ENCODE peak calls at places on chromosomes 2 and 18, in six cellular contexts. T, K, I, C, N and W are unnamed samples.

GRCh38 chr2:111168528-111168929 is 47.8 kb downstream of the BCL2L11 start:
- DNase-seq in N (peak), T (peak), I (peak), C (peak), K (peak), W (no peak)

GRCh38 chr2:235049069-235049468 is 97.3 kb downstream of the SH3BP4 start:
- DNase-seq in I (no peak), N (no peak), C (no peak), T (no peak), K (no peak), W (no peak)

GRCh38 chr2:183541766-183542165 is 417.5 kb downstream of the NUP35 start:
- DNase-seq in T (peak), I (no peak), C (no peak), K (no peak), N (no peak), W (no peak)

GRCh38 chr18:79064228-79064627 is 5.0 kb upstream of the ATP9B start:
- DNase-seq in C (no peak), T (no peak), I (no peak), N (no peak), K (no peak), W (no peak)

GRCh38 chr2:12432985-12433640 is 283.6 kb upstream of the TRIB2 start:
- DNase-seq in T (no peak), N (no peak), I (peak), K (no peak), C (no peak), W (no peak)

GRCh38 chr2:98433363-98433964 is 11.2 kb upstream of the INPP4A start:
- DNase-seq in T (no peak), N (no peak), K (no peak), I (no peak), C (no peak), W (no peak)

GRCh38 chr18:47870605-47871004 is 59.9 kb downstream of the SMAD2 start:
- DNase-seq in C (no peak), I (peak), T (no peak), N (peak), K (no peak), W (no peak)

GRCh38 chr18:61531182-61531581 is 198.0 kb downstream of the CDH20 start:
- DNase-seq in N (no peak), I (no peak), T (no peak), C (no peak), K (no peak), W (no peak)

GRCh38 chr18:28127763-28128737 is 48.9 kb downstream of the CDH2 start:
- DNase-seq in N (no peak), T (peak), K (no peak), C (no peak), I (no peak), W (peak)

GRCh38 chr2:70522627-70523026 is 31.0 kb downstream of the TGFA start:
- DNase-seq in I (no peak), C (no peak), N (no peak), K (no peak), T (no peak), W (no peak)

GRCh38 chr2:74206180-74206688 is 7.8 kb downstream of the MTHFD2 start:
- DNase-seq in I (peak), T (no peak), C (peak), N (peak), K (peak), W (no peak)

GRCh38 chr18:26350961-26351360 is 124.7 kb downstream of the TAF4B start:
- DNase-seq in N (no peak), K (no peak), C (no peak), I (no peak), T (no peak), W (no peak)

GRCh38 chr2:143034292-143035074 is 94.7 kb upstream of the ARHGAP15 start:
- DNase-seq in N (peak), C (peak), K (peak), T (peak), I (peak), W (peak)

GRCh38 chr2:51620830-51621229 is 588.9 kb upstream of the NRXN1 start:
- DNase-seq in K (no peak), T (no peak), C (no peak), N (no peak), I (peak), W (no peak)

GRCh38 chr2:96207778-96208143 is 866 bp downstream of the STARD7 start:
- DNase-seq in T (no peak), N (no peak), K (no peak), I (peak), C (no peak), W (no peak)

GRCh38 chr2:96931461-96931860 is 54.9 kb downstream of the FAM178B start:
- DNase-seq in T (no peak), N (no peak), K (no peak), C (no peak), I (no peak), W (no peak)

GRCh38 chr2:27756544-27757498 is 14.7 kb upstream of the MRPL33 start:
- DNase-seq in K (peak), N (peak), T (no peak), C (no peak), I (no peak), W (no peak)

GRCh38 chr2:187900023-187900422 is 345.8 kb upstream of the TFPI start:
- DNase-seq in T (no peak), N (no peak), I (no peak), K (no peak), C (no peak), W (no peak)

GRCh38 chr2:7278984-7279383 is 361.8 kb downstream of the RNF144A start:
- DNase-seq in I (no peak), T (no peak), N (no peak), C (no peak), K (no peak), W (no peak)

GRCh38 chr2:193806088-193806774 is 1611.5 kb upstream of the TMEFF2 start:
- DNase-seq in T (no peak), C (no peak), I (no peak), N (no peak), K (no peak), W (no peak)

GRCh38 chr2:151780938-151781337 is 46.7 kb upstream of the NEB start:
- DNase-seq in N (no peak), K (no peak), T (no peak), C (no peak), I (no peak), W (no peak)

GRCh38 chr2:156329031-156329921 is 3.2 kb downstream of the NR4A2 start:
- DNase-seq in T (no peak), I (no peak), N (no peak), K (no peak), C (no peak), W (no peak)

GRCh38 chr18:58196164-58196563 is 152.1 kb downstream of the NEDD4L start:
- DNase-seq in T (no peak), I (peak), C (no peak), N (no peak), K (no peak), W (no peak)

GRCh38 chr18:8610442-8610801 is 1.2 kb downstream of the RAB12 start:
- DNase-seq in N (peak), I (peak), K (peak), T (no peak), C (no peak), W (no peak)

GRCh38 chr18:67628674-67629073 is 112.2 kb upstream of the DSEL start:
- DNase-seq in C (no peak), T (no peak), N (no peak), I (no peak), K (no peak), W (no peak)

GRCh38 chr2:181750305-181750704 is 70.0 kb upstream of the NEUROD1 start:
- DNase-seq in T (no peak), K (no peak), I (no peak), C (no peak), N (no peak), W (no peak)
- TF ChIP-seq MYC in T (no peak), K (no peak), I (no peak), C (no peak), N (no peak), W (no peak)

GRCh38 chr2:121736140-121736461 is 574 bp downstream of the NIFK start:
- DNase-seq in I (no peak), C (no peak), N (peak), T (no peak), K (peak), W (no peak)
- TF ChIP-seq MYC in I (no peak), C (no peak), N (no peak), T (no peak), K (no peak), W (no peak)

DNA sequence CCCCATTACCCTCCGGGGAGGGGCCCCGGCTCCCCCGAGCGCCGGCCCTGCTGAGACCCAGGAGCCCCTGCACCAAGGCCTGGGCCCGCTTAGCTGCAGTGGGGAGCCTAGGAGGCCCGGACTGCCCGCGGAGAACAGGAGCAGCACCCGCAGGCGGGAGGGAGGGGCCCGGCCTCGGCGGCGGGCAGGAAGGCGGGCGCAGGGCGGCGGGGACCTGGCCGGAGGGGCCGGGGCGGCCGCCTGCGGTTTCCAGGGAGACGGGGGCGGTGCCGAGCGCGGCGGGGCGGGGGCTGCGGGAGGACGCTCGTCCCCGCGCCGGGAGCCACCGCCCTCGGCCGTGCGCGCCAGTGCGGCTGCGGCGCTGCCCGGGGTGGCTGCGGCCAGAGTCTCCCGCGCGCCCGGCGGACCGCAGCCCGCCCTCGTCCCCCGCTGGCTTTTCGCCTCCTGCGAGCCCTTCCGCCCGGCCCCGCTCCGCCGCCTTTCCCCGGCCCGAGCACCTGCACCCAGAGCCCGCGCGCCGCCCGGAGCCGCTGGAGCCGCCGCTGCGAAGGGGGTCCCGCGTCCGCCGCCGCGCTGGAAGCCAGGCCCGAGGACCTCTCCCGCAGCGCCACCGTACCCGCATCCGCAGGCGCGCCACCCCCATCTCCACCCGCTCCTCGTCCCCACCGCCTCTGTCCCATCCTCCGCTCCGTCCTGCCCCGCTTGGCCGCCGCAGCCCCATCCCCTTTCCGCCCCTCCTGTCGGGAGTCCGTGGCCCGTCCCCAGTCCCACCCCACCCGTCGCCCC is 17.2 kb downstream of the GPC1 start:
- DNase-seq in C (no peak), I (peak), K (peak), N (peak), T (peak), W (peak)
- TF ChIP-seq MYC in C (no peak), I (no peak), K (no peak), N (no peak), T (no peak), W (no peak)

GRCh38 chr18:1624612-1625011 is 719.9 kb downstream of the ADCYAP1 start:
- DNase-seq in T (no peak), K (no peak), I (no peak), C (no peak), N (no peak), W (no peak)

GRCh38 chr18:1627494-1627893 is 722.8 kb downstream of the ADCYAP1 start:
- DNase-seq in C (no peak), I (no peak), N (no peak), T (no peak), K (no peak), W (no peak)
- TF ChIP-seq MYC in C (no peak), I (no peak), N (no peak), T (no peak), K (no peak), W (no peak)

DNA sequence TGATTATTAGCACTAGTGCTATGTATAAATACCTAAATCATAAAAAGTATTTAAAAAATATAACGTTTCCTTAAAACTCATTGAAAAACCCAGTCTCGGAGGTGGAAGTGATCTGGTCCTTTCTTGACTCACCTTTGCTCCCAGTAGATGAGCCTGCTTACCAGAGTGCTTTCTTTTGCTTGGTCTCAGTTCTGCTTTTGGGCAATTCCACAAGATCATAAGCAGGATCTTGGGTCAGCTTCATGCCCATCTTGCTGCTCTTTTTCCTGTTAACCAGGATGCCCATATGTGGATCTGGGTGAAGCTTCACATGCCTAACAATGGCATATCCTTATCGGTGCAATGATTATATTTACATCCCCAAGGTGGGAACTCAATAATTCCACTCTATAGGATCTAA is 332.1 kb upstream of the FAM98A start:
- DNase-seq in T (no peak), N (no peak), K (no peak), C (no peak), I (no peak), W (no peak)
- TF ChIP-seq MYC in T (no peak), N (no peak), K (no peak), C (no peak), I (no peak), W (no peak)

DNA sequence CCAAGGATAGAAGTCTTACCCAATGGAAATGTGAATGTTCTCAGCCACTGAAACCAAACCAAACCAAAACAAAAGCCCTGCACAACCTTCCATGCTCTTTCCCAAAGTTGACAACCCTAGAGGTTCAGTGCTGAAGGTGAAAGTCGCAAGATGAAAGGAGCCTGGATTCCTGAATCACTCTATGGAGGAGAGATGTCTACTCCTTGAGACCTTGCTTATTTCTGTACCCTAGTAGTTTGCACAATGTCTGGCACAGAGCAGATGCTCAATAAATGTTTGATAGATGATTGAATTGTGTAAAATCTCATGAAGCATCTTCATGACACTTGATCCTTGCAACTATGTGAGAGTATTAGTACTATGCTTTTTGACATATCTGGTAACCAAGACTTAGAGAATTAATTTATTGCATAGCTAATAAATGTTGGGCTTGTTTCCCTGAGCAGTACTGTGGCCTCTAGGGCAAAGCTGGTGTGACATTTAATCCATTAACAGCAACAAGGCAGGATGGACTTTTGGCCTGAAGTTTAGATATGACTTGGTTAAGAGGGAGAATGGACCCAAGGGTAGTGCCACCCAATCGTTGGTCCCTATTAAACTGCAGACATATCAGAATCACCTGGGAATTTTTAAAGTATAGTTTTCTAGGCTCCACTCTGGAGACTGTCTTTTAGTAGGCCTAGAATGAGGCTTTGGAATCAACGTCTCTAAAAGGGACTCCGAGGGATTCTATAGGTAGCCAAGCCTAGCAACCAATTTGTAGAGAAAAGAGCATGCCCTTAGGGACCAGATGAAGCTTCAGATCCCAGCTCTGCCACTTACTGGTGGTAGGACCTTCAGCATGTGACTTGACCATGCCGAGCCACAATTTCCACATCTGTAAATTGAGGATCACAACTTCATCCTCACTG is 145.9 kb downstream of the DDX1 start:
- DNase-seq in K (no peak), N (no peak), I (no peak), T (no peak), C (no peak), W (no peak)
- TF ChIP-seq MYC in K (no peak), N (no peak), I (no peak), T (no peak), C (no peak), W (no peak)

GRCh38 chr2:65366595-65367125 is 65.7 kb downstream of the SPRED2 start:
- DNase-seq in C (peak), N (peak), K (peak), I (peak), T (peak), W (peak)
- TF ChIP-seq MYC in C (no peak), N (no peak), K (no peak), I (no peak), T (no peak), W (no peak)

GRCh38 chr2:47039913-47040562 is 115.1 kb downstream of the STPG4 start:
- DNase-seq in N (no peak), C (no peak), T (no peak), K (no peak), I (no peak), W (no peak)

GRCh38 chr2:47040662-47041061 is 114.4 kb downstream of the STPG4 start:
- DNase-seq in T (no peak), K (no peak), I (no peak), C (no peak), N (no peak), W (peak)

GRCh38 chr2:47039502-47039870 is 115.6 kb downstream of the STPG4 start:
- DNase-seq in K (no peak), C (no peak), N (no peak), I (no peak), T (no peak), W (no peak)

GRCh38 chr2:47041891-47042684 is 113.0 kb downstream of the STPG4 start:
- DNase-seq in C (no peak), I (no peak), T (no peak), K (no peak), N (no peak), W (no peak)

DNA sequence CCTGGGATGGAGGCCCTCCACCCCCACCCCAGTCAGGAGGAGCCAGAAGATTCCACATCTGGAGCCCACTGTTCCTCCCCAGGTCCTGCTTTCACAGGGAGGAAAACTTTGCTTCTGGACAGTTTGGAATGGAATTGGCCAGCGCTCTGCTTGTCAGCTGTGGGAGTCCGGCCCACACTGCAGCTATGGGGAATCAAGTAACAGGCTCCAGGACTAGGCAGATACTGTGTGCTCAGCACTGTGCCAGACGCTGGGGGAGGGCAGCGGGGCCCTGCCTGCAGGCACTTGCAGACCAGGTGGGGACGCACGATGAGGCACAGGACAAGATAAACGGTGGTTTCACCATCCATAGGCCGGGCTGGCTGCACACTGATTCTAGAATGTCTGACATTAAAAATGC is 114.0 kb downstream of the STPG4 start:
- DNase-seq in I (no peak), N (no peak), T (no peak), C (no peak), K (no peak), W (no peak)
- TF ChIP-seq MYC in I (no peak), N (no peak), T (no peak), C (no peak), K (no peak), W (no peak)

GRCh38 chr2:168849610-168850009 is 40.6 kb downstream of the SPC25 start:
- DNase-seq in C (no peak), T (peak), N (peak), I (peak), K (peak), W (peak)

GRCh38 chr2:168852487-168852886 is 37.7 kb downstream of the SPC25 start:
- DNase-seq in T (no peak), N (no peak), C (no peak), K (peak), I (no peak), W (no peak)

GRCh38 chr2:168853471-168853870 is 36.8 kb downstream of the SPC25 start:
- DNase-seq in I (no peak), C (no peak), N (no peak), K (no peak), T (no peak), W (no peak)

GRCh38 chr2:168850846-168851245 is 39.4 kb downstream of the SPC25 start:
- DNase-seq in K (no peak), T (no peak), I (no peak), C (no peak), N (no peak), W (no peak)

DNA sequence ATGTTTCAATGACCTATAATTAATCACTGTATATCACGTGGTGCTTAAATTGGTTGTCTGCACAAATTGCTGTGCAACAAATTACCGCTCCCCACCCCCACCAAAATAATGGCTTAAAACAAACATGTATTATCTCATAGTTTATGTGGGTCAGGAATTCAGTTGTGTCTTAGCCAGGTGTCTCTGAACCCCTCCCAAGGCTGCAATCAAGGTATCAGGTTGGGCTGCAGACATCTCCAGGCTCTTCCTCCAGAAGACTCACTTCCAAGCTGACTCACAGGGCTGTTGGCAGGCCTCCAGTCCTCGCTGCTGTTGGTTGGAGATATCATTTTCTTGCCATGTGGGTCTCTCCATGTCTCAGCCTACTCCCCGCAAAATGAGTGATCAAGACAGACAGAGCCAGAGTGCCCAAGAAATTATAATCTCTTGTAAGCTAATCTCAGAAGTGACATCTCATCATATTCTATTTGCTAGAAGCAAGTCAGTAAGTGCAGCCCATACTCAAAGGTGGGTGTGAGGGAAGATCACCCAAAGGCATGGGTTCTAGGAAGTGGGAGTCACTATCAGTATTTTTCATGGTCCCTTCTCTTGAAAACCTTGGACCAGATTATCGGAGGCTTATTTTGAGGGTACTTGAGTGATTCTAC is 38.4 kb downstream of the SPC25 start:
- DNase-seq in K (peak), N (no peak), C (no peak), I (peak), T (peak), W (no peak)
- TF ChIP-seq MYC in K (no peak), N (no peak), C (no peak), I (no peak), T (no peak), W (no peak)